ENCODE peak calls at places on chromosomes 4 and X, in four cellular contexts. V is keratinocyte, C is stomach, K is OCI-LY7. N is an unnamed sample. For H3K4me1, the result is how much of the 10 kb centered on the place peaks cover.

GRCh38 chr4:3674479-3674851 is 91.7 kb upstream of the ADRA2C start:
- DNase-seq in V (no peak), C (no peak), K (no peak), N (no peak)

GRCh38 chrX:152641996-152642395 is 4.3 kb downstream of the GABRQ start:
- DNase-seq in V (no peak), C (no peak), K (no peak), N (no peak)

GRCh38 chr4:148053298-148054003 is 321.6 kb downstream of the ARHGAP10 start:
- DNase-seq in V (no peak), C (no peak), K (peak), N (no peak)

GRCh38 chr4:45692131-45692530 is 431.7 kb downstream of the GABRG1 start:
- DNase-seq in V (no peak), C (no peak), K (no peak), N (no peak)

GRCh38 chr4:73894021-73894420 is 24.8 kb downstream of the CXCL1 start:
- DNase-seq in V (no peak), C (no peak), K (no peak), N (no peak)

GRCh38 chr4:25081866-25082471 is 51.2 kb upstream of the LGI2 start:
- DNase-seq in V (no peak), C (no peak), K (no peak), N (no peak)

GRCh38 chrX:11770320-11770719 is 12.3 kb downstream of the MSL3 start:
- DNase-seq in V (peak), C (peak), K (peak), N (no peak)

GRCh38 chr4:8725071-8725841 is 132.7 kb downstream of the CPZ start:
- DNase-seq in V (no peak), C (peak), K (no peak), N (no peak)

GRCh38 chrX:53438174-53438831 is 4.1 kb upstream of the HSD17B10 start:
- DNase-seq in V (no peak), C (no peak), K (no peak), N (no peak)

GRCh38 chr4:36316544-36317082 is 35.2 kb downstream of the DTHD1 start:
- DNase-seq in V (no peak), C (no peak), K (no peak), N (no peak)

GRCh38 chr4:85221606-85222005 is 253.3 kb upstream of the ARHGAP24 start:
- DNase-seq in V (no peak), C (no peak), K (no peak), N (no peak)

GRCh38 chr4:168221298-168221697 is 97.3 kb downstream of the DDX60 start:
- DNase-seq in V (no peak), C (no peak), K (no peak), N (no peak)

GRCh38 chrX:12548746-12549145 is 242.5 kb upstream of the PRPS2 start:
- DNase-seq in V (no peak), C (no peak), K (peak), N (no peak)

GRCh38 chrX:17719651-17720050 is 17.6 kb upstream of the SCML1 start:
- DNase-seq in V (no peak), C (no peak), K (no peak), N (no peak)

GRCh38 chr4:122012735-122013134 is 60.9 kb upstream of the TRPC3 start:
- DNase-seq in V (no peak), C (no peak), K (no peak), N (no peak)

GRCh38 chrX:19956923-19957322 is 33.9 kb downstream of the BCLAF3 start:
- DNase-seq in V (no peak), C (no peak), K (no peak), N (no peak)

GRCh38 chr4:54998991-54999390 is 126.4 kb downstream of the KDR start:
- DNase-seq in V (no peak), C (no peak), K (no peak), N (no peak)

GRCh38 chr4:183328832-183329231 is 6.6 kb upstream of the CLDN24 start:
- DNase-seq in V (no peak), C (no peak), K (no peak), N (no peak)

GRCh38 chr4:101128473-101128872 is 218.9 kb downstream of the PPP3CA start:
- DNase-seq in V (no peak), C (no peak), K (no peak), N (no peak)

GRCh38 chr4:82522472-82522871 is 39.3 kb downstream of the TMEM150C start:
- DNase-seq in V (no peak), C (no peak), K (no peak), N (no peak)

GRCh38 chr4:110589297-110589696 is 33.6 kb downstream of the PITX2 start:
- DNase-seq in V (no peak), C (no peak), K (no peak), N (no peak)

GRCh38 chr4:110587666-110588285 is 35.1 kb downstream of the PITX2 start:
- DNase-seq in V (no peak), C (no peak), K (no peak), N (no peak)

DNA sequence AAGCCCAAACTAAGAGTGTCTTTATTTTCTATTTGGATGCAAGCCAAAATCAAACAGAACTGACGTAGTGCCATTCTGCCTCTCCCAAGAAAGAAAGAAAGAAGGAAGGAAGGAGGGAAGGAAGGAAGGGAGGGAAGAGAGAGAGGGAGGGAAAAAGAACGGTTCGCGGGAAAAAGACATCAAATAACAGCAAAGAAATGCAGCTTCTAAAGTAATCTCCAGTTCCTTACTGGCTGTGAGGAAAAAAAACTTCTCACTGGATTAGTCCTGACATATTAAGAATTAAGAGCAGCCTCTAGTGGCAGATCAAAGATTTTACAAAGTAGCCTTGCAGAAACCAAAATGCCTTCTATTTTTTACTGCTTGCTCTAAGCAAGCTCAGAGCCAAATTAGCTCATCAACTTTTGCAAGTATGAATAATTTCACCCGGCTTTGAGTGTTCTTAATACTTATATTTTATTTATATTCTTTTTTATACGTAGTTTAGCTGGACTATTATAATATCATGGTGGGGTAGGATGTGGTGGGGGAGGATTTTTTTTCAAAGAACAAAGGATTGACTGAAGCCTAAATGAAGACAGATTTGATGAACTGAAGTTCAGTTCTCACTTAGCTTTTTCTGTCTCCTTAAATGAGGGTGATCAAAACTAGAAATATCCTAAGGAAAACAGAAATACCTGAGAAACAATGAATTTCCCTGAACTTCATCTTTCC is 36.6 kb downstream of the PITX2 start:
- DNase-seq in V (no peak), C (no peak), K (peak), N (no peak)
- H3K4me3 ChIP-seq in V (no peak), C (no peak), K (no peak), N (no peak)

GRCh38 chr4:94635172-94635571 is 122.6 kb upstream of the BMPR1B start:
- DNase-seq in V (no peak), C (no peak), K (no peak), N (no peak)
- H3K27ac ChIP-seq in V (no peak), C (no peak), K (no peak), N (no peak)

DNA sequence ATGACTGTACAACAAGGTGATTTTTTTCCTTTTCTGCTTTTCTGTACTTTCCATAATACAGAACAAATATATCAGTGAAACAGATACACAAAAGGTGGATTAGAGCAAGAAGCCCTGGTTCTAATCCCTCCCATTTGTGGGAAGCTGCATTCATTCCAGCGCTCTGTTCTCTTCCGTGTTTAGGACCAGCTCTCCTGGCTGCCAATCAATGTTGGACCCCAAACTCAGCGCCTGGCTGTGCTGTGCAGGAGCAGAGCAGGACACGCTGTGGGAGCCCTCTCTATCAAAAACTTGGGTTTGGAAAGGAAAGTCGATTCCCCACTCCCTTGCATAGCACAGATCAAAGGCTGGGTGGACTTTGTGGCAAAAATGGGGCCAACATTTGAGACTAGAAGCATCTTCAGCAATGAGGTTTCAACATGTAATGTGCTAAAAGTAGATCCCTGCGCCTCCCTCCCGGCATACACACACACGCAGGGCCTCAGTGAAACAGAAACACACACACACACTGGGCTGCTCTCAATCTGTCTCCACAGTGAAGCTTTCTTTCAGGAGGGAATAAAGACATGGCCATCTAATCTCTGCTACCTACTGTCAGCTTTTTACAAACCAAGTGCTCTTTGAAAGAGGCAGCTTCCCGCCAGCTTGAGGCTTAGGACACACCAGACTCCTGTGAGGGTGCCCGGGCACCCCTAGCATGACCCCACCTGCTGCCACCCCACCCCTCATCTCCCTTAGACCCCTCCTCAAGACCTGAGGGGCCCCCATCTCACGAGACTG is 12.2 kb downstream of the WDR1 start:
- DNase-seq in V (no peak), C (no peak), K (no peak), N (no peak)
- H3K4me1 ChIP-seq in V (half or more), C (half or more), K (under half), N (under half)

GRCh38 chr4:41930139-41930831 is 4.9 kb upstream of the TMEM33 start:
- DNase-seq in V (no peak), C (no peak), K (no peak), N (no peak)
- H3K4me3 ChIP-seq in V (no peak), C (no peak), K (no peak), N (no peak)

GRCh38 chr4:185849543-185850185 is 37.7 kb upstream of the SORBS2 start:
- DNase-seq in V (no peak), C (no peak), K (no peak), N (no peak)
- H3K27ac ChIP-seq in V (no peak), C (peak), K (no peak), N (no peak)

GRCh38 chr4:173014113-173014558 is 154.5 kb upstream of the GALNT7 start:
- DNase-seq in V (no peak), C (no peak), K (peak), N (peak)
- H3K4me1 ChIP-seq in V (under half), C (under half), K (under half), N (under half)

GRCh38 chrX:3699841-3700381 is 13.5 kb downstream of the PRKX start:
- DNase-seq in V (no peak), C (no peak), K (peak), N (no peak)
- H3K4me3 ChIP-seq in V (no peak), C (peak), K (peak), N (no peak)

GRCh38 chr4:2583517-2583916 is 47.1 kb downstream of the FAM193A start:
- DNase-seq in V (no peak), C (no peak), K (no peak), N (no peak)
- H3K27ac ChIP-seq in V (no peak), C (peak), K (no peak), N (no peak)

GRCh38 chr4:624705-625590 is at the start of gene PDE6B:
- DNase-seq in V (no peak), C (no peak), K (no peak), N (no peak)
- H3K4me1 ChIP-seq in V (under half), C (under half), K (under half), N (under half)

GRCh38 chrX:56817179-56817578 is 88.1 kb downstream of the NBDY start:
- DNase-seq in V (no peak), C (no peak), K (no peak), N (no peak)

GRCh38 chrX:56812515-56813105 is 83.6 kb downstream of the NBDY start:
- DNase-seq in V (no peak), C (no peak), K (peak), N (no peak)

GRCh38 chrX:56811599-56811998 is 82.6 kb downstream of the NBDY start:
- DNase-seq in V (no peak), C (no peak), K (no peak), N (no peak)

DNA sequence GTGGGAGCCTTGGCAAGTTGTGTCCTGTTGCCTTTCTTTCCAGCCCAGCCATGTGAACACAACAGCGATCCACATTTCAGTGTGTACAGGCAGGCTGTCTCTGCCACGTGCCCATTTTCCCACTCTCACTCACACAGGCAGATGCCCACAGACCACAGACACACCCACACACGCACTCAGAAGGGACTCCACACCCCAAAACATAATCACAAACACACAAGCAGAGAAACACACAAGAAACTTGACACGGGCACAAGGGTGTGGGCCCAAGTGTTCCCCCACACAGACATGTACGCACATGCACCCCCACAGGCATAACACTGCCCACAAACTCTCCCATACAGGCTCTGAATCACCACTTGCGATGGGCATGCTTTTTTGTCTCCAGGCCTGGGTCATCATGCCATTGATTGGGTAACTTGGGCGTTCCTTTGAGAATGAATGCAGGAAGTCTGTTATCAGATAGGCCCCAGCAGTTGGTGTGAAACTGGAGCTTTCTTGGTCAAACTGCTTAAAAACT is 84.3 kb downstream of the NBDY start:
- DNase-seq in V (peak), C (no peak), K (no peak), N (no peak)
- H3K4me3 ChIP-seq in V (peak), C (no peak), K (no peak), N (no peak)